ENCODE peak calls at places on chromosome 7, in five cellular contexts. B, R, D, Y and M are unnamed samples.

GRCh38 chr7:78492146-78492545 is 693.6 kb downstream of the PHTF2 start:
- DNase-seq in B (no peak), R (no peak), D (no peak), Y (no peak), M (no peak)

GRCh38 chr7:97479740-97480290 is 252.1 kb upstream of the TAC1 start:
- DNase-seq in B (no peak), R (no peak), D (no peak), Y (no peak), M (no peak)

GRCh38 chr7:44138698-44139097 is 2.4 kb downstream of the MYL7 start:
- DNase-seq in B (no peak), R (peak), D (no peak), Y (no peak), M (no peak)

GRCh38 chr7:68408873-68409272 is 1189.4 kb upstream of the AUTS2 start:
- DNase-seq in B (no peak), R (no peak), D (no peak), Y (no peak), M (no peak)

GRCh38 chr7:29987083-29987482 is 2.5 kb downstream of the SCRN1 start:
- DNase-seq in B (peak), R (no peak), D (no peak), Y (no peak), M (no peak)

GRCh38 chr7:37052673-37053072 is 328.4 kb upstream of the AOAH start:
- DNase-seq in B (peak), R (no peak), D (peak), Y (no peak), M (no peak)

GRCh38 chr7:27686315-27686714 is 23.6 kb upstream of the HIBADH start:
- DNase-seq in B (peak), R (no peak), D (no peak), Y (no peak), M (no peak)

GRCh38 chr7:74452748-74453320 is 872 bp upstream of the GTF2IRD1 start:
- DNase-seq in B (peak), R (no peak), D (no peak), Y (no peak), M (no peak)

GRCh38 chr7:150949564-150949963 is 28.6 kb downstream of the KCNH2 start:
- DNase-seq in B (no peak), R (peak), D (no peak), Y (no peak), M (no peak)

GRCh38 chr7:155324012-155324917 is 26.6 kb downstream of the INSIG1 start:
- DNase-seq in B (no peak), R (no peak), D (no peak), Y (no peak), M (no peak)

GRCh38 chr7:45196374-45196773 is 38.8 kb downstream of the RAMP3 start:
- DNase-seq in B (no peak), R (peak), D (no peak), Y (no peak), M (no peak)

GRCh38 chr7:94314526-94314925 is 80.2 kb upstream of the COL1A2 start:
- DNase-seq in B (no peak), R (no peak), D (no peak), Y (no peak), M (no peak)

GRCh38 chr7:117285821-117286220 is 37.0 kb downstream of the WNT2 start:
- DNase-seq in B (peak), R (no peak), D (no peak), Y (no peak), M (no peak)

GRCh38 chr7:65722361-65722792 is 150.5 kb upstream of the VKORC1L1 start:
- DNase-seq in B (peak), R (no peak), D (peak), Y (peak), M (no peak)

GRCh38 chr7:130278892-130279690 is 12.4 kb downstream of the CPA2 start:
- DNase-seq in B (peak), R (no peak), D (no peak), Y (no peak), M (no peak)

GRCh38 chr7:150464962-150465361 is 14.5 kb downstream of the GIMAP8 start:
- DNase-seq in B (no peak), R (no peak), D (no peak), Y (no peak), M (no peak)

GRCh38 chr7:152911904-152912303 is 152.4 kb downstream of the ACTR3B start:
- DNase-seq in B (no peak), R (no peak), D (no peak), Y (no peak), M (no peak)

GRCh38 chr7:80834105-80834410 is 84.8 kb downstream of the SEMA3C start:
- DNase-seq in B (no peak), R (no peak), D (no peak), Y (no peak), M (no peak)

GRCh38 chr7:28572321-28573058 is 160.2 kb downstream of the CREB5 start:
- DNase-seq in B (no peak), R (no peak), D (no peak), Y (no peak), M (no peak)

GRCh38 chr7:159139639-159140038 is 5.0 kb downstream of the VIPR2 start:
- DNase-seq in B (no peak), R (no peak), D (no peak), Y (no peak), M (no peak)

GRCh38 chr7:51316262-51316665 is 345 bp downstream of the COBL start:
- DNase-seq in B (no peak), R (peak), D (peak), Y (no peak), M (no peak)

GRCh38 chr7:142939226-142939910 is at the start of gene LLCFC1:
- DNase-seq in B (no peak), R (no peak), D (no peak), Y (peak), M (no peak)

GRCh38 chr7:36766451-36766850 is 42.2 kb upstream of the AOAH start:
- DNase-seq in B (no peak), R (no peak), D (no peak), Y (no peak), M (no peak)

GRCh38 chr7:129862672-129863071 is 90.1 kb downstream of the UBE2H start:
- DNase-seq in B (no peak), R (no peak), D (no peak), Y (no peak), M (no peak)

GRCh38 chr7:156129589-156129988 is 317.3 kb upstream of the SHH start:
- DNase-seq in B (no peak), R (no peak), D (no peak), Y (no peak), M (no peak)

GRCh38 chr7:23105086-23105643 is 420 bp upstream of the KLHL7 start:
- DNase-seq in B (no peak), R (no peak), D (no peak), Y (no peak), M (no peak)

GRCh38 chr7:31488562-31489203 is 25.2 kb upstream of the ITPRID1 start:
- DNase-seq in B (peak), R (peak), D (no peak), Y (peak), M (no peak)
- TF ChIP-seq CTCF in B (peak), R (peak), D (peak), Y (peak), M (peak)

DNA sequence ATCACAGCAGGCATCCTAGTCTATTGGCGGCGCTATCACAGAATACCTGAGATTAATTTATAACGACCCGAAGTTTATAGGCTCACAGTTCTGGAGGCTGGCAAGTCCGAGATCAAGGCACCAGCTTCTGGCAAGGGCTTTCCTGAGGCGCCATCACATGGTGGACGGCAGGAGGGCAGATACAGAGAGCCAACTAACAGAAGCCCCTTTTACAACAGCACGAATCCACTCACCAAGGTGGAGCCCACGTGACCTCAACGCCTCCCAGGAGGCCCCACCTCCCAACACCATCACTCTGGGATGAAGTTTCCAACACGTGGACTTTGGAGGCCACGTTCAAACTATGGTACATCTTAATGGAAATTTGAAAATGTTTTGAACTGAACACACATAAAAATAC is 255.3 kb downstream of the ELFN1 start:
- DNase-seq in B (peak), R (no peak), D (no peak), Y (no peak), M (no peak)
- TF ChIP-seq CTCF in B (no peak), R (no peak), D (no peak), Y (peak), M (no peak)

GRCh38 chr7:121563177-121563576 is 167.1 kb upstream of the FAM3C start:
- DNase-seq in B (no peak), R (no peak), D (no peak), Y (no peak), M (no peak)
- TF ChIP-seq CTCF in B (peak), R (no peak), D (peak), Y (peak), M (no peak)

GRCh38 chr7:4270268-4270667 is 411.8 kb upstream of the FOXK1 start:
- DNase-seq in B (no peak), R (no peak), D (no peak), Y (no peak), M (no peak)
- TF ChIP-seq CTCF in B (no peak), R (no peak), D (no peak), Y (no peak), M (no peak)

GRCh38 chr7:99837649-99838361 is 10.0 kb downstream of the CYP3A43 start:
- DNase-seq in B (peak), R (no peak), D (no peak), Y (no peak), M (no peak)
- TF ChIP-seq CTCF in B (peak), R (peak), D (no peak), Y (no peak), M (no peak)

GRCh38 chr7:46357290-46357689 is 436.2 kb upstream of the IGFBP3 start:
- DNase-seq in B (no peak), R (no peak), D (no peak), Y (no peak), M (no peak)

GRCh38 chr7:46363688-46364087 is 442.6 kb upstream of the IGFBP3 start:
- DNase-seq in B (no peak), R (no peak), D (no peak), Y (no peak), M (no peak)

GRCh38 chr7:46360255-46360654 is 439.2 kb upstream of the IGFBP3 start:
- DNase-seq in B (no peak), R (no peak), D (no peak), Y (no peak), M (no peak)

GRCh38 chr7:46357851-46358250 is 436.8 kb upstream of the IGFBP3 start:
- DNase-seq in B (no peak), R (no peak), D (no peak), Y (no peak), M (no peak)

GRCh38 chr7:46360811-46361210 is 439.7 kb upstream of the IGFBP3 start:
- DNase-seq in B (no peak), R (no peak), D (no peak), Y (no peak), M (no peak)
- TF ChIP-seq CTCF in B (no peak), R (no peak), D (no peak), Y (no peak), M (no peak)

GRCh38 chr7:7662527-7662926 is 22.0 kb downstream of the UMAD1 start:
- DNase-seq in B (peak), R (no peak), D (no peak), Y (no peak), M (no peak)
- TF ChIP-seq CTCF in B (peak), R (peak), D (peak), Y (peak), M (no peak)

GRCh38 chr7:25216837-25217236 is 11.4 kb downstream of the NPVF start:
- DNase-seq in B (peak), R (no peak), D (no peak), Y (peak), M (no peak)
- TF ChIP-seq CTCF in B (peak), R (peak), D (peak), Y (peak), M (peak)

GRCh38 chr7:12434012-12434642 is 30.5 kb upstream of the VWDE start:
- DNase-seq in B (peak), R (no peak), D (no peak), Y (no peak), M (no peak)
- TF ChIP-seq CTCF in B (peak), R (peak), D (peak), Y (peak), M (peak)

DNA sequence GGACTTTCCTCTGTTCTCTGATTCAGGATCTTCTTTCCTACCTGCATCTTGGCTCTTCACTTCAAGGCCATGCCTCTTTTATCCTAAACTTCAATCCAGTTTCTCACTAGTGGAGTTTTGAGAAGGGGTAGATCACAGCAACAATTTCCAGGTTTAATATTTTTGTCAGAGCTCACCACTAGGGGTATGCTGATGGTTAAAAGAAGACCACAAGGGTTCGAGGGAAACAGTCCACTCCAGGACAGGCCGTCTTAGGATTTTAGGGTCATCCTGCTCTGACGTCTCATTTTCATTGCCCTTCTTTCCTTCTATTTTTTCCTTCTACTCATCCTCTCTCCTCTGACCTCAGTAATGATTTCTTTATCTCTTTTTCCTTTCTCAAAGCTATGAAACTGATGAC is 11.3 kb downstream of the STAG3 start:
- DNase-seq in B (no peak), R (no peak), D (no peak), Y (no peak), M (no peak)
- TF ChIP-seq CTCF in B (peak), R (no peak), D (peak), Y (no peak), M (no peak)